ENCODE peak calls at places on chromosome 19, in five cellular contexts. B, Y, W, E and D are unnamed samples.

GRCh38 chr19:17484520-17485180 is 14.3 kb downstream of the SLC27A1 start:
- DNase-seq in B (no peak), Y (no peak), W (no peak), E (no peak), D (no peak)

GRCh38 chr19:53812335-53812734 is 11.8 kb downstream of the NLRP12 start:
- DNase-seq in B (no peak), Y (no peak), W (no peak), E (no peak), D (no peak)

GRCh38 chr19:3665681-3666544 is 34.4 kb downstream of the PIP5K1C start:
- DNase-seq in B (peak), Y (peak), W (no peak), E (no peak), D (no peak)

GRCh38 chr19:41641879-41642485 is 15.1 kb upstream of the CEACAM4 start:
- DNase-seq in B (peak), Y (peak), W (no peak), E (no peak), D (peak)

GRCh38 chr19:50214699-50215543 is 11.5 kb downstream of the MYH14 start:
- DNase-seq in B (no peak), Y (peak), W (no peak), E (no peak), D (no peak)

GRCh38 chr19:18966304-18966703 is 25.3 kb upstream of the HOMER3 start:
- DNase-seq in B (no peak), Y (no peak), W (no peak), E (no peak), D (no peak)

GRCh38 chr19:47035495-47036232 is 12.8 kb downstream of the TMEM160 start:
- DNase-seq in B (peak), Y (peak), W (peak), E (peak), D (peak)

GRCh38 chr19:6687117-6687516 is 17.2 kb upstream of the TNFSF14 start:
- DNase-seq in B (no peak), Y (no peak), W (no peak), E (no peak), D (no peak)

GRCh38 chr19:18437481-18438330 is at the start of gene ISYNA1:
- DNase-seq in B (peak), Y (no peak), W (no peak), E (no peak), D (no peak)

GRCh38 chr19:19068659-19069509 is 5.1 kb downstream of the SLC25A42 start:
- DNase-seq in B (no peak), Y (no peak), W (no peak), E (no peak), D (no peak)

GRCh38 chr19:50328257-50329145 is 676 bp downstream of the KCNC3 start:
- DNase-seq in B (no peak), Y (no peak), W (no peak), E (no peak), D (no peak)

GRCh38 chr19:37975596-37976515 is 68.8 kb downstream of the SIPA1L3 start:
- DNase-seq in B (no peak), Y (no peak), W (no peak), E (no peak), D (no peak)

GRCh38 chr19:15820646-15821045 is 5.2 kb upstream of the OR10H1 start:
- DNase-seq in B (no peak), Y (no peak), W (no peak), E (no peak), D (no peak)

GRCh38 chr19:17686027-17686511 is 2.1 kb downstream of the UNC13A start:
- DNase-seq in B (no peak), Y (no peak), W (no peak), E (peak), D (no peak)

GRCh38 chr19:245457-245856 is 45.7 kb downstream of the PLPP2 start:
- DNase-seq in B (no peak), Y (no peak), W (no peak), E (no peak), D (no peak)

GRCh38 chr19:12580180-12580694 is 29.0 kb upstream of the ZNF564 start:
- DNase-seq in B (no peak), Y (no peak), W (no peak), E (no peak), D (no peak)

GRCh38 chr19:32224371-32225244 is 120.8 kb upstream of the ZNF507 start:
- DNase-seq in B (peak), Y (peak), W (no peak), E (no peak), D (peak)

GRCh38 chr19:55640577-55641375 is at the start of gene ZNF580:
- DNase-seq in B (peak), Y (peak), W (peak), E (peak), D (peak)

GRCh38 chr19:907183-907853 is 5.7 kb downstream of the R3HDM4 start:
- DNase-seq in B (no peak), Y (no peak), W (no peak), E (no peak), D (peak)

GRCh38 chr19:39843919-39844793 is 2.0 kb downstream of the FBL start:
- DNase-seq in B (peak), Y (no peak), W (no peak), E (no peak), D (no peak)

GRCh38 chr19:13267131-13267530 is 116.9 kb downstream of the IER2 start:
- DNase-seq in B (no peak), Y (no peak), W (no peak), E (no peak), D (no peak)

GRCh38 chr19:34676697-34677385 is at the start of gene SCGB2B2:
- DNase-seq in B (peak), Y (peak), W (peak), E (peak), D (peak)

GRCh38 chr19:29873024-29873800 is 61.4 kb downstream of the CCNE1 start:
- DNase-seq in B (peak), Y (peak), W (peak), E (peak), D (no peak)

GRCh38 chr19:35592226-35592625 is 6.3 kb downstream of the PMIS2 start:
- DNase-seq in B (peak), Y (no peak), W (no peak), E (no peak), D (no peak)

GRCh38 chr19:47494729-47495128 is 10.7 kb upstream of the KPTN start:
- DNase-seq in B (no peak), Y (no peak), W (no peak), E (no peak), D (peak)

GRCh38 chr19:39399684-39400465 is 6.8 kb upstream of the ZFP36 start:
- DNase-seq in B (no peak), Y (no peak), W (no peak), E (no peak), D (no peak)

GRCh38 chr19:44113784-44114390 is 688 bp downstream of the ZNF225 start:
- DNase-seq in B (peak), Y (peak), W (no peak), E (no peak), D (no peak)

GRCh38 chr19:18417250-18418033 is 1.8 kb upstream of the SSBP4 start:
- DNase-seq in B (peak), Y (no peak), W (no peak), E (peak), D (peak)

GRCh38 chr19:7917292-7918061 is 2.7 kb upstream of the SNAPC2 start:
- DNase-seq in B (peak), Y (no peak), W (no peak), E (no peak), D (no peak)

GRCh38 chr19:45079911-45080469 is 930 bp downstream of the GEMIN7 start:
- DNase-seq in B (no peak), Y (no peak), W (no peak), E (no peak), D (no peak)

GRCh38 chr19:6100284-6100915 is 9.9 kb downstream of the RFX2 start:
- DNase-seq in B (no peak), Y (no peak), W (no peak), E (no peak), D (peak)

GRCh38 chr19:3057275-3057714 is 5.0 kb downstream of the TLE5 start:
- DNase-seq in B (peak), Y (peak), W (no peak), E (peak), D (no peak)

GRCh38 chr19:30593975-30594925 is 222.1 kb downstream of the ZNF536 start:
- DNase-seq in B (no peak), Y (no peak), W (no peak), E (peak), D (no peak)

GRCh38 chr19:18049390-18049789 is 37.3 kb downstream of the IL12RB1 start:
- DNase-seq in B (peak), Y (peak), W (no peak), E (peak), D (no peak)

GRCh38 chr19:48627211-48627864 is 8.0 kb downstream of the SPHK2 start:
- DNase-seq in B (no peak), Y (no peak), W (no peak), E (no peak), D (no peak)

GRCh38 chr19:50046649-50047503 is 21.1 kb downstream of the ZNF473 start:
- DNase-seq in B (no peak), Y (peak), W (no peak), E (no peak), D (peak)

GRCh38 chr19:11361037-11361770 is 6.0 kb downstream of the PLPPR2 start:
- DNase-seq in B (no peak), Y (peak), W (no peak), E (no peak), D (no peak)

GRCh38 chr19:54462713-54463530 is 656 bp downstream of the LENG9 start:
- DNase-seq in B (peak), Y (peak), W (peak), E (peak), D (no peak)

GRCh38 chr19:48554385-48555091 is 2.6 kb downstream of the SULT2B1 start:
- DNase-seq in B (no peak), Y (peak), W (no peak), E (no peak), D (no peak)